ENCODE peak calls at places on chromosomes 1 and 21, in seven cellular contexts. Z is HCT116, E is HepG2, H is K562, B is GM12878, F is endothelial cell of umbilical vein, I is H1. J is an unnamed sample.

GRCh38 chr1:181021811-181022434 is 747 bp downstream of the STX6 start:
- DNase-seq in F (peak), B (no peak), Z (no peak), H (peak), E (peak), I (peak), J (no peak)

GRCh38 chr1:216422821-216423529 is at the start of gene USH2A:
- DNase-seq in I (no peak), B (no peak), H (no peak), F (no peak), E (no peak), Z (no peak), J (no peak)

GRCh38 chr1:150186789-150187559 is 37.3 kb downstream of the PLEKHO1 start:
- DNase-seq in H (peak), I (no peak), E (peak), F (peak), Z (peak), B (no peak), J (no peak)

GRCh38 chr1:225543350-225543749 is 109.6 kb downstream of the ENAH start:
- DNase-seq in F (no peak), I (no peak), H (no peak), B (no peak), E (no peak), Z (no peak), J (no peak)

GRCh38 chr21:19507682-19508260 is 1104.2 kb upstream of the TMPRSS15 start:
- DNase-seq in H (peak), Z (no peak), B (no peak), E (no peak), I (no peak), F (no peak), J (no peak)

GRCh38 chr1:156119503-156120209 is 5.1 kb downstream of the LMNA start:
- DNase-seq in F (peak), Z (no peak), I (no peak), E (no peak), H (peak), B (no peak), J (no peak)

GRCh38 chr1:151853411-151853930 is at the start of gene THEM5:
- DNase-seq in E (no peak), H (no peak), Z (no peak), B (no peak), I (no peak), F (no peak), J (no peak)

GRCh38 chr1:205588691-205589445 is 42.9 kb downstream of the ELK4 start:
- DNase-seq in F (peak), H (peak), B (no peak), E (peak), I (peak), Z (no peak), J (no peak)

GRCh38 chr1:87754036-87754603 is 425.4 kb downstream of the LMO4 start:
- DNase-seq in Z (no peak), F (no peak), B (no peak), I (no peak), E (no peak), H (peak), J (no peak)

DNA sequence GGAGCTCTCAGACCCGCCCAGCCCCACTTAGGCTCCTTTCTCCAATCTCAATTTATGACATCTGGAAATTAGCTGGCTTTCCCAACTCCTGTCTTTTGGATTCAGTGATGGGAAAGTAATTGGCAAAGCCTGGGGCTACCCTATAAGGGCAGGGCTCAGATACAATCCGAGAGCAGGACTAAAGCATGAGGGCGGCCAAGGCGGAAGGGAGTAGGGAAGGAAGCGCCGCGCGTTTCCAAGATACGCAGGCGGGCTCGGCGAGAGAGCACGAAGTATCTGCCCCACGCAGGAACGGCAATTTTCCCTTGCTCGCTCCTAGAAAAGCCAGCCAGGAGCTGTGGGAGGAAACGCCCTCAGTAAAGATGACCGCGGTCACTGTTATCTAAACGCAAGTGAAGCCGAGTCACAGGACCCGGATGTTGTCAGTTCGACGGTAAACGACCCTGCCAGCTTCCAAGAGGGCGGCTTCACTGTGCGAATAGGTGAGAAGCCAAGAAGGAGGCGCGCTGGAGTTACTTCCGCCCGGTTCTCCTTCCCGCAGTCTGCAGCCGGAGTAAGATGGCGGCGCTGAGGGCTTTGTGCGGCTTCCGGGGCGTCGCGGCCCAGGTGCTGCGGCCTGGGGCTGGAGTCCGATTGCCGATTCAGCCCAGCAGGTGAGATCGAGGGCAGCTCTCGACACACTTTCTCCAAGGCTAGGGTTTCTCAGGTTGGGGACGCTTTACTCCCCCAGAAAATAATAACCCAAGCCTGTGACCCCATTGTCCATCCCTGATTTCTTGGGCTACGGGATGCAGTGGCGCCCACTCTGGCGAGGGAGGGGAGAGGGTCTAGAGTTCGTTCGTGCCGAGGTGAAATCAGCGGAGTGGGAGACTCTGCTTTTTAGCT is at the start of gene NDUFS2:
- DNase-seq in Z (peak), B (peak), F (peak), E (peak), I (peak), H (peak), J (peak)
- TF ChIP-seq POLR2AphosphoS5 in Z (peak), B (peak), F (peak), E (peak), I (peak), H (peak), J (peak)

DNA sequence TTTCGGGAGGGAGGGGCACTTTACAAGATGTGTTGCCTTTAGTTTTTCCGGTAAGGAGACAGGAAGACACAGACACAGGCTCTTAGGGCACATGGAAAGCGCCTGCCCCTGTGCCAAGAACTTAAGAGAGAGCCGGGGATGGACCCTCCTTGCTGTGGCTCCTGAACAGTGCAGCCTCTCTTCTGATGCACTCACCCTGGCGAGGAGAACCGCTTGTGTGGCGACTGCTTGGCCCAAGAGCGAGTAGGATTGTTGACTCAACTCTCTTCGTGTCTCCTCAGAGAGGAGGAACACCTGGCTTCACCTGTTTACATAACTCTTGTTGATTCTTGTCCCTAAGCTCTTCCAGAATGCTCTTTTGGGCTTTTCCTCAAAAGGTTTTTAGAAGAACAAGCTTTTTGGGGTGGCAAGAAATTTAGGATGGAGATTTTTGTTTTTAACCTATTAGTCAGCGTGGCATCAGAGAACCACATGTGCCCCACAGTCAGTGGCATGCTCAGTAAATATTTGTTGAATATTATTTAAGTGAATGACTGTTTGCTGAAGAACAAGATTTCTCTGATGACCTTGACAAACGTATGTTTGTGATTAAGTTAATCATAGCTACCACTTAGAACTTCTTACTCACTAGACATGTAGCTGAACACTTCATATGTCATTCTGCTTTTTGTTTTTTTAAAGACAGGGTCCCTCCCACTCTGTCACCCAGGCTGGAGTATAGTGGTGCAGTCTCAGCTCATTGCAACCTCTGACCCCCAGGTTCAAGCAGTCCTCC is 60.6 kb downstream of the NFIA start:
- DNase-seq in F (no peak), H (no peak), Z (no peak), B (no peak), I (no peak), E (no peak), J (no peak)
- H3K9ac ChIP-seq in F (no peak), H (peak), Z (no peak), B (no peak), I (no peak), E (no peak), J (no peak)

GRCh38 chr21:33884361-33885157 is 31.0 kb downstream of the ATP5PO start:
- DNase-seq in B (no peak), F (no peak), E (no peak), H (no peak), I (no peak), Z (no peak), J (no peak)
- TF ChIP-seq EZH2 in B (no peak), F (no peak), E (no peak), H (no peak), I (no peak), Z (no peak), J (no peak)

GRCh38 chr1:24769656-24770651 is 24.7 kb downstream of the CLIC4 start:
- DNase-seq in H (no peak), Z (no peak), F (peak), I (peak), E (no peak), B (no peak), J (peak)
- TF ChIP-seq POLR2AphosphoS5 in H (no peak), Z (no peak), F (peak), I (no peak), E (no peak), B (no peak), J (no peak)

DNA sequence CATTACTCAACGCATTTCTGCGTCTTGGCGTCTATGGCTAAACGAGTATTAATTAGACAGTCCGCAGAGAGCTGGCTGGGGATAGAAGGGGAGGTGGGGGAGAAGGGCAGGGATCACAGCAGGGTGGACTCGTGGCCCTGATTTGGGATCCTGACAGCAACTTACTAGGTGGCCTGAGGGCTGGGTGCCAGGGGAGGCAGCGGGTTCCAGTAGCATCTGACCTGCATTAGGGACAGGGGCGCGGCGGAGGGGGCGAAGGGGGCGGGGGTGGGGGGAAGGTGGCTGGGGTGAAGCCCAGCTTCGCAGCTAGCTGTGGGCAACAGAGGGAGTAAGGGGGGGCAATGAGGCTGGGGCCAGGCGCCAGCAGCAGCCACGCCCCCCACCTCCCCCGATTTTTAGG is 1.0 kb upstream of the BACE2 start:
- DNase-seq in Z (no peak), H (no peak), I (no peak), E (no peak), F (no peak), B (no peak), J (no peak)
- H3K9ac ChIP-seq in Z (peak), H (no peak), I (no peak), E (no peak), F (no peak), B (no peak), J (no peak)